ENCODE peak calls at places on chromosome 2, in eight cellular contexts. X is CD4-positive, alpha-beta T cell; M is aorta; W is EH; Y is right lobe of liver; E is left ventricle myocardium inferior; H is activated gamma-delta T cell treated with anti-CD3 and anti-CD28 coated beads, Interleukin-2, amount 50 U/mL, for 16 hours; R is NCI-H446 treated with DMSO at 0.1 percent for 48 hours. Q is an unnamed sample.

GRCh38 chr2:18623782-18624181 is 34.4 kb upstream of the NT5C1B start:
- DNase-seq in H (no peak), Y (no peak), W (peak), X (no peak), E (no peak), R (no peak), M (no peak), Q (no peak)

GRCh38 chr2:134360750-134361487 is 107.0 kb downstream of the MGAT5 start:
- DNase-seq in M (peak), X (no peak), H (no peak), Y (no peak), E (peak), R (peak), W (no peak), Q (no peak)

GRCh38 chr2:61993422-61994024 is 88.0 kb downstream of the COMMD1 start:
- DNase-seq in R (peak), W (peak), H (no peak), X (no peak), M (no peak), E (no peak), Y (no peak), Q (no peak)

GRCh38 chr2:67752964-67753363 is 309.8 kb downstream of the C1D start:
- DNase-seq in Y (no peak), R (no peak), X (no peak), H (no peak), E (no peak), W (peak), M (no peak), Q (no peak)

GRCh38 chr2:112314856-112315255 is 39.5 kb downstream of the ZC3H6 start:
- DNase-seq in X (no peak), W (no peak), E (no peak), H (no peak), M (no peak), Y (no peak), R (no peak), Q (no peak)

GRCh38 chr2:120350125-120350524 is 4.2 kb downstream of the INHBB start:
- DNase-seq in R (no peak), H (no peak), E (no peak), X (no peak), W (no peak), Y (no peak), M (no peak), Q (no peak)

GRCh38 chr2:212777020-212777491 is 238.5 kb upstream of the ERBB4 start:
- DNase-seq in X (no peak), H (no peak), R (peak), Y (no peak), M (no peak), W (peak), E (no peak), Q (no peak)

GRCh38 chr2:117718048-117718447 is 96.4 kb upstream of the DDX18 start:
- DNase-seq in W (no peak), R (no peak), Y (no peak), E (no peak), H (no peak), X (no peak), M (no peak), Q (no peak)

Q was measured in stomach.